ENCODE peak calls at places on chromosomes 4 and X, in seven cellular contexts. One of them, this sample, is unnamed.

GRCh38 chr4:42142586-42142985 is 9.9 kb downstream of the BEND4 start:
- DNase-seq in T-helper 2 cell: no peak
- DNase-seq in pancreas: no peak
- DNase-seq in mammary epithelial cell: no peak
- DNase-seq in activated T-cell treated with anti-CD3 and anti-CD28 coated beads, Interleukin-2, amount 50 U/mL, for 72 hours: no peak
- DNase-seq in BJ: no peak
- DNase-seq in stimulated activated CD8-positive, alpha-beta memory T cell treated with anti-CD3 and anti-CD28 coated beads, Interleukin-4, amount 100 ng/mL, for 24 hours: no peak
- DNase-seq in this sample: no peak

GRCh38 chr4:155342142-155342541 is 34.6 kb downstream of the MAP9 start:
- DNase-seq in T-helper 2 cell: no peak
- DNase-seq in pancreas: no peak
- DNase-seq in mammary epithelial cell: peak; percentile 69
- DNase-seq in activated T-cell treated with anti-CD3 and anti-CD28 coated beads, Interleukin-2, amount 50 U/mL, for 72 hours: no peak
- DNase-seq in BJ: no peak
- DNase-seq in stimulated activated CD8-positive, alpha-beta memory T cell treated with anti-CD3 and anti-CD28 coated beads, Interleukin-4, amount 100 ng/mL, for 24 hours: no peak
- DNase-seq in this sample: no peak

GRCh38 chrX:122094611-122095010 is 1047.2 kb downstream of the GLUD2 start:
- DNase-seq in T-helper 2 cell: no peak
- DNase-seq in pancreas: no peak
- DNase-seq in mammary epithelial cell: peak; percentile 93
- DNase-seq in activated T-cell treated with anti-CD3 and anti-CD28 coated beads, Interleukin-2, amount 50 U/mL, for 72 hours: no peak
- DNase-seq in BJ: no peak
- DNase-seq in stimulated activated CD8-positive, alpha-beta memory T cell treated with anti-CD3 and anti-CD28 coated beads, Interleukin-4, amount 100 ng/mL, for 24 hours: no peak
- DNase-seq in this sample: no peak

GRCh38 chr4:55378617-55379467 is 16.9 kb upstream of the TMEM165 start:
- DNase-seq in T-helper 2 cell: no peak
- DNase-seq in pancreas: peak; percentile 40
- DNase-seq in mammary epithelial cell: peak; percentile 79
- DNase-seq in activated T-cell treated with anti-CD3 and anti-CD28 coated beads, Interleukin-2, amount 50 U/mL, for 72 hours: no peak
- DNase-seq in BJ: no peak
- DNase-seq in stimulated activated CD8-positive, alpha-beta memory T cell treated with anti-CD3 and anti-CD28 coated beads, Interleukin-4, amount 100 ng/mL, for 24 hours: no peak
- DNase-seq in this sample: no peak

GRCh38 chr4:88949605-88950004 is 107.4 kb downstream of the FAM13A start:
- DNase-seq in T-helper 2 cell: no peak
- DNase-seq in pancreas: no peak
- DNase-seq in mammary epithelial cell: no peak
- DNase-seq in activated T-cell treated with anti-CD3 and anti-CD28 coated beads, Interleukin-2, amount 50 U/mL, for 72 hours: no peak
- DNase-seq in BJ: no peak
- DNase-seq in stimulated activated CD8-positive, alpha-beta memory T cell treated with anti-CD3 and anti-CD28 coated beads, Interleukin-4, amount 100 ng/mL, for 24 hours: no peak
- DNase-seq in this sample: no peak

GRCh38 chrX:72351606-72352338 is 46.1 kb upstream of the CITED1 start:
- DNase-seq in T-helper 2 cell: no peak
- DNase-seq in pancreas: no peak
- DNase-seq in mammary epithelial cell: no peak
- DNase-seq in activated T-cell treated with anti-CD3 and anti-CD28 coated beads, Interleukin-2, amount 50 U/mL, for 72 hours: no peak
- DNase-seq in BJ: peak; percentile 19
- DNase-seq in stimulated activated CD8-positive, alpha-beta memory T cell treated with anti-CD3 and anti-CD28 coated beads, Interleukin-4, amount 100 ng/mL, for 24 hours: no peak
- DNase-seq in this sample: no peak

GRCh38 chr4:153729901-153730300 is 29.9 kb downstream of the RNF175 start:
- DNase-seq in T-helper 2 cell: no peak
- DNase-seq in pancreas: no peak
- DNase-seq in mammary epithelial cell: no peak
- DNase-seq in activated T-cell treated with anti-CD3 and anti-CD28 coated beads, Interleukin-2, amount 50 U/mL, for 72 hours: no peak
- DNase-seq in BJ: no peak
- DNase-seq in stimulated activated CD8-positive, alpha-beta memory T cell treated with anti-CD3 and anti-CD28 coated beads, Interleukin-4, amount 100 ng/mL, for 24 hours: no peak
- DNase-seq in this sample: no peak

GRCh38 chr4:139740531-139741041 is 75.0 kb downstream of the MGST2 start:
- DNase-seq in T-helper 2 cell: no peak
- DNase-seq in pancreas: peak; percentile 71
- DNase-seq in mammary epithelial cell: peak; percentile 59
- DNase-seq in activated T-cell treated with anti-CD3 and anti-CD28 coated beads, Interleukin-2, amount 50 U/mL, for 72 hours: no peak
- DNase-seq in BJ: peak; percentile 64
- DNase-seq in stimulated activated CD8-positive, alpha-beta memory T cell treated with anti-CD3 and anti-CD28 coated beads, Interleukin-4, amount 100 ng/mL, for 24 hours: no peak
- DNase-seq in this sample: no peak

GRCh38 chr4:109465065-109465464 is 31.4 kb downstream of the SEC24B start:
- DNase-seq in T-helper 2 cell: no peak
- DNase-seq in pancreas: no peak
- DNase-seq in mammary epithelial cell: no peak
- DNase-seq in activated T-cell treated with anti-CD3 and anti-CD28 coated beads, Interleukin-2, amount 50 U/mL, for 72 hours: no peak
- DNase-seq in BJ: no peak
- DNase-seq in stimulated activated CD8-positive, alpha-beta memory T cell treated with anti-CD3 and anti-CD28 coated beads, Interleukin-4, amount 100 ng/mL, for 24 hours: no peak
- DNase-seq in this sample: no peak

GRCh38 chrX:2520539-2520938 is 19.8 kb upstream of the DHRSX start:
- DNase-seq in T-helper 2 cell: no peak
- DNase-seq in pancreas: no peak
- DNase-seq in mammary epithelial cell: no peak
- DNase-seq in activated T-cell treated with anti-CD3 and anti-CD28 coated beads, Interleukin-2, amount 50 U/mL, for 72 hours: no peak
- DNase-seq in BJ: no peak
- DNase-seq in stimulated activated CD8-positive, alpha-beta memory T cell treated with anti-CD3 and anti-CD28 coated beads, Interleukin-4, amount 100 ng/mL, for 24 hours: no peak
- DNase-seq in this sample: no peak

GRCh38 chr4:152778656-152779512 is 646 bp downstream of the TIGD4 start:
- DNase-seq in T-helper 2 cell: no peak
- DNase-seq in pancreas: peak; percentile 22
- DNase-seq in mammary epithelial cell: peak; percentile 30
- DNase-seq in activated T-cell treated with anti-CD3 and anti-CD28 coated beads, Interleukin-2, amount 50 U/mL, for 72 hours: peak; percentile 48
- DNase-seq in BJ: no peak
- DNase-seq in stimulated activated CD8-positive, alpha-beta memory T cell treated with anti-CD3 and anti-CD28 coated beads, Interleukin-4, amount 100 ng/mL, for 24 hours: no peak
- DNase-seq in this sample: peak; percentile 25

GRCh38 chr4:158162637-158163036 is 10.2 kb downstream of the GASK1B start:
- DNase-seq in T-helper 2 cell: no peak
- DNase-seq in pancreas: no peak
- DNase-seq in mammary epithelial cell: peak; percentile 58
- DNase-seq in activated T-cell treated with anti-CD3 and anti-CD28 coated beads, Interleukin-2, amount 50 U/mL, for 72 hours: no peak
- DNase-seq in BJ: no peak
- DNase-seq in stimulated activated CD8-positive, alpha-beta memory T cell treated with anti-CD3 and anti-CD28 coated beads, Interleukin-4, amount 100 ng/mL, for 24 hours: no peak
- DNase-seq in this sample: no peak

GRCh38 chr4:73752424-73752823 is 12.1 kb downstream of the CXCL8 start:
- DNase-seq in T-helper 2 cell: no peak
- DNase-seq in pancreas: no peak
- DNase-seq in mammary epithelial cell: no peak
- DNase-seq in activated T-cell treated with anti-CD3 and anti-CD28 coated beads, Interleukin-2, amount 50 U/mL, for 72 hours: no peak
- DNase-seq in BJ: no peak
- DNase-seq in stimulated activated CD8-positive, alpha-beta memory T cell treated with anti-CD3 and anti-CD28 coated beads, Interleukin-4, amount 100 ng/mL, for 24 hours: no peak
- DNase-seq in this sample: no peak

GRCh38 chr4:147461161-147461560 is 19.7 kb upstream of the EDNRA start:
- DNase-seq in T-helper 2 cell: no peak
- DNase-seq in pancreas: no peak
- DNase-seq in mammary epithelial cell: peak; percentile 83
- DNase-seq in activated T-cell treated with anti-CD3 and anti-CD28 coated beads, Interleukin-2, amount 50 U/mL, for 72 hours: no peak
- DNase-seq in BJ: no peak
- DNase-seq in stimulated activated CD8-positive, alpha-beta memory T cell treated with anti-CD3 and anti-CD28 coated beads, Interleukin-4, amount 100 ng/mL, for 24 hours: no peak
- DNase-seq in this sample: no peak

GRCh38 chr4:25813705-25814104 is 49.1 kb downstream of the SEL1L3 start:
- DNase-seq in T-helper 2 cell: no peak
- DNase-seq in pancreas: no peak
- DNase-seq in mammary epithelial cell: peak; percentile 6
- DNase-seq in activated T-cell treated with anti-CD3 and anti-CD28 coated beads, Interleukin-2, amount 50 U/mL, for 72 hours: no peak
- DNase-seq in BJ: no peak
- DNase-seq in stimulated activated CD8-positive, alpha-beta memory T cell treated with anti-CD3 and anti-CD28 coated beads, Interleukin-4, amount 100 ng/mL, for 24 hours: no peak
- DNase-seq in this sample: no peak

GRCh38 chrX:79161655-79162054 is 17.2 kb downstream of the GPR174 start:
- DNase-seq in T-helper 2 cell: no peak
- DNase-seq in pancreas: no peak
- DNase-seq in mammary epithelial cell: no peak
- DNase-seq in activated T-cell treated with anti-CD3 and anti-CD28 coated beads, Interleukin-2, amount 50 U/mL, for 72 hours: peak; percentile 50
- DNase-seq in BJ: no peak
- DNase-seq in stimulated activated CD8-positive, alpha-beta memory T cell treated with anti-CD3 and anti-CD28 coated beads, Interleukin-4, amount 100 ng/mL, for 24 hours: peak; percentile 11
- DNase-seq in this sample: peak; percentile 8

GRCh38 chrX:151019837-151020236 is 36.7 kb downstream of the HMGB3 start:
- DNase-seq in T-helper 2 cell: no peak
- DNase-seq in pancreas: no peak
- DNase-seq in mammary epithelial cell: peak; percentile 59
- DNase-seq in activated T-cell treated with anti-CD3 and anti-CD28 coated beads, Interleukin-2, amount 50 U/mL, for 72 hours: no peak
- DNase-seq in BJ: peak; percentile 10
- DNase-seq in stimulated activated CD8-positive, alpha-beta memory T cell treated with anti-CD3 and anti-CD28 coated beads, Interleukin-4, amount 100 ng/mL, for 24 hours: no peak
- DNase-seq in this sample: no peak